ENCODE peak calls at places on chromosomes 11 and 22, in six cellular contexts. X, B, R, D, P and U are unnamed samples.

GRCh38 chr11:5204787-5205186 is 4.3 kb upstream of the OR51V1 start:
- DNase-seq in X (peak), B (peak), R (no peak), D (peak), P (no peak), U (no peak)

GRCh38 chr11:62611705-62612365 is 740 bp downstream of the EML3 start:
- DNase-seq in X (peak), B (peak), R (peak), D (peak), P (no peak), U (no peak)

GRCh38 chr11:22115470-22116037 is 77.3 kb upstream of the ANO5 start:
- DNase-seq in X (no peak), B (no peak), R (peak), D (no peak), P (no peak), U (no peak)

GRCh38 chr11:130624946-130625345 is 176.5 kb downstream of the ADAMTS15 start:
- DNase-seq in X (no peak), B (no peak), R (no peak), D (peak), P (no peak), U (no peak)

GRCh38 chr11:128052912-128053641 is 534.3 kb downstream of the ETS1 start:
- DNase-seq in X (peak), B (peak), R (no peak), D (no peak), P (no peak), U (no peak)

GRCh38 chr11:17544181-17544622 is at the start of gene USH1C:
- DNase-seq in X (no peak), B (no peak), R (no peak), D (no peak), P (no peak), U (no peak)

GRCh38 chr22:26679003-26679629 is 21.7 kb downstream of the MIAT start:
- DNase-seq in X (peak), B (peak), R (peak), D (peak), P (peak), U (peak)

GRCh38 chr11:20351870-20352269 is 11.6 kb upstream of the HTATIP2 start:
- DNase-seq in X (no peak), B (no peak), R (no peak), D (no peak), P (no peak), U (no peak)

GRCh38 chr11:45663486-45664375 is 1.7 kb downstream of the CHST1 start:
- DNase-seq in X (peak), B (no peak), R (no peak), D (no peak), P (no peak), U (no peak)

GRCh38 chr11:8326337-8326736 is 62.7 kb upstream of the LMO1 start:
- DNase-seq in X (no peak), B (no peak), R (no peak), D (no peak), P (no peak), U (no peak)

GRCh38 chr11:116723511-116723910 is 49.3 kb downstream of the BUD13 start:
- DNase-seq in X (no peak), B (no peak), R (no peak), D (no peak), P (no peak), U (no peak)

GRCh38 chr11:36306888-36307287 is 10.8 kb downstream of the PRR5L start:
- DNase-seq in X (peak), B (peak), R (no peak), D (no peak), P (no peak), U (no peak)

GRCh38 chr22:19495562-19496323 is 16.0 kb downstream of the CDC45 start:
- DNase-seq in X (peak), B (peak), R (no peak), D (peak), P (no peak), U (no peak)

GRCh38 chr11:36532908-36533601 is 23.0 kb upstream of the TRAF6 start:
- DNase-seq in X (no peak), B (no peak), R (no peak), D (no peak), P (no peak), U (no peak)

GRCh38 chr11:118892515-118892914 is 8.8 kb downstream of the CXCR5 start:
- DNase-seq in X (no peak), B (no peak), R (no peak), D (no peak), P (no peak), U (no peak)

GRCh38 chr11:536841-537621 is at the start of gene LRRC56:
- DNase-seq in X (peak), B (peak), R (peak), D (peak), P (peak), U (peak)

GRCh38 chr11:101974255-101974654 is 57.9 kb upstream of the ANGPTL5 start:
- DNase-seq in X (peak), B (peak), R (no peak), D (no peak), P (no peak), U (no peak)
- TF ChIP-seq CTCF in X (peak), B (peak), R (no peak), D (no peak), P (no peak), U (no peak)

DNA sequence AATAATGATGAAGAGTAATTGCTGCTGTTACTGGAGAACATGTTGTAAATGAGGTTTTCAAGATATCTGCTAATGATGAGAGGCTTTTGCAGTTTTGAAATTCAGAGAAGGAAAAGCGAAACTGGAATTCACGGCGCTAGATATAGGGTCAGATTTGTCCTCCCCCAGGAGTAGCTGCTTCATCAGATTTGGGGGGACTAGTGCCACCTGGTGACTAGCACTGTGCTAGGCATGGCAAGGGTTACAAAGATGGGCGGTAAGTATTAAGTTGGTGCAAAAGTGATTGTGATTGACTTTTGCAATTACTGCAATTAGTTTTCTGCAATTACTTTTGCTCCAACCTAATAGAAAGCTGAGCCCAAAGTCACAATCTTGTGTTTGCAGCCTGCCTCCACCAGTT is 879.9 kb upstream of the TENM4 start:
- DNase-seq in X (no peak), B (no peak), R (no peak), D (no peak), P (no peak), U (no peak)
- TF ChIP-seq CTCF in X (no peak), B (no peak), R (no peak), D (peak), P (no peak), U (no peak)

DNA sequence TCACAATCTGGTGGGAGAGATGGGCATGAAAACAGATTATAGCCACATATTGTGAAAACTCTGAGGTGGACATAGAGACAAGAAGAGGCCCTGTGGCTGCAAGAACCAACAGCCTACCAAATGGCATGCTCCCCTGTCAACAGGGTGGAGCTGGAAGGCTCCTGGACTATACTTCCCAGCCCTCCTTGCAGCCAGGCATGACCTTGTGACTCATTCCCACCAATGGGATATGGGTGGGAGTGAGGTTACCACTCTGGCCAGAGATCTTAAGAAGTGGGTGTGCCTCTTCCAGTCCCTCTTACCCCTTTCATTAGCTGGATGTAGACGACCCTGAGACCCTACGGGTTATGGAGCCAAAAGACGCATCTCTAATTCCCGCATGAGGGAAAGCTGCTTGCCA is 126.4 kb upstream of the ZBED5 start:
- DNase-seq in X (no peak), B (no peak), R (no peak), D (no peak), P (no peak), U (no peak)
- TF ChIP-seq CTCF in X (no peak), B (no peak), R (no peak), D (no peak), P (no peak), U (no peak)

DNA sequence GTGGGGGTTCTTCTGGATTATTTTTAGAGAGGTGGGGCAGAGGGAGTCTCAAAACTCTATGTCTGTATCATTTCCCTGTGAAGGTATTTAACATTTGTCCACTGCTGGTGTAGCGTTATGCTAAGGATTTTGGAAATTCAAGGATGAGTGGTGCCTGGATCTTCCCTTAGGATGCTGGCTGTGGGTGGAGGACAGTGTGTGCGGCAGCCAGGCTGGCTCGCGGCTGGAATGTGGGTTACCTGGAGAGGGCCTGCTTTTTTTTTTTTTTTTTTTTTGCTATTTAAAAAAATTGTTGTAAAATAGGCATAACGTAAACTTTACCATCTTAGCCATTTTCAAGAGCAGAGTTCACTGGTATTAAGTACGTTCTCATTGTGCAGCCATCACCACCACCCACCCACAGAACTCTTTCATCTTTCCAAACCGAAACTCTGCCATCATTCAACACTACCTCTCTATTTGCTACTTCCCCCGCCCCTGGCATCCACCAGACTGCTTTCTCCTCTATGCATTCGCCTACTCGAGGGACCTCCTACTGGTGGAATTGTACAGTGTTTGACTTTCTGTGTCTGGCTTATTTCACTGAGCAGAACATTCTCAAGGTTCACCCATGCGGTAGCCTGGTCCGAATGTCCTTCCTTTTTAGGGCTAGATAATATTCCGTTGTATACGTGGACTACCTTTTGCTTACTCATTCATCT is 67.1 kb downstream of the PARVB start:
- DNase-seq in X (peak), B (peak), R (no peak), D (no peak), P (no peak), U (no peak)
- TF ChIP-seq CTCF in X (peak), B (peak), R (peak), D (peak), P (no peak), U (no peak)

GRCh38 chr11:114060402-114061052 is 1.0 kb downstream of the ZBTB16 start:
- DNase-seq in X (peak), B (no peak), R (peak), D (no peak), P (no peak), U (no peak)

GRCh38 chr11:114061053-114062049 is 1.8 kb downstream of the ZBTB16 start:
- DNase-seq in X (no peak), B (peak), R (peak), D (no peak), P (no peak), U (no peak)

GRCh38 chr11:114058871-114059277 is 637 bp upstream of the ZBTB16 start:
- DNase-seq in X (no peak), B (no peak), R (peak), D (no peak), P (no peak), U (no peak)

GRCh38 chr11:114059278-114059983 is at the start of gene ZBTB16:
- DNase-seq in X (no peak), B (peak), R (peak), D (peak), P (peak), U (peak)

GRCh38 chr11:114059984-114060401 is 482 bp downstream of the ZBTB16 start:
- DNase-seq in X (no peak), B (peak), R (peak), D (no peak), P (no peak), U (no peak)
- TF ChIP-seq CTCF in X (no peak), B (peak), R (peak), D (no peak), P (no peak), U (no peak)